ENCODE peak calls at places on chromosome 10, in eight cellular contexts. Z is COR-L47; A is stimulated activated CD8-positive, alpha-beta memory T cell treated with anti-CD3 and anti-CD28 coated beads, Interleukin-7, amount 100 ng/mL, for 4 hours; C is T-helper 22 cell; Y is T-helper 17 cell; W is GM03348; J is naive thymus-derived CD8-positive, alpha-beta T cell; I is nephron progenitor cell. F is an unnamed sample.

GRCh38 chr10:108358912-108359311 is 1194.4 kb upstream of the SORCS1 start:
- DNase-seq in Y (no peak), A (no peak), J (no peak), I (no peak), W (peak), C (no peak), Z (no peak), F (peak)

GRCh38 chr10:110664483-110665420 is 20.6 kb downstream of the RBM20 start:
- DNase-seq in I (no peak), J (no peak), C (no peak), Y (no peak), Z (no peak), A (no peak), W (peak), F (peak)

GRCh38 chr10:112382539-112383235 is 8.8 kb downstream of the ACSL5 start:
- DNase-seq in A (no peak), Z (no peak), Y (no peak), C (no peak), J (no peak), W (no peak), I (no peak), F (no peak)

GRCh38 chr10:45000764-45001381 is at the start of gene ZNF22:
- DNase-seq in C (peak), Y (peak), J (peak), A (peak), I (peak), Z (peak), W (peak), F (peak)

GRCh38 chr10:93267521-93267920 is 193.8 kb downstream of the CYP26A1 start:
- DNase-seq in J (no peak), Z (no peak), A (no peak), W (no peak), Y (no peak), C (no peak), I (no peak), F (no peak)

GRCh38 chr10:43396061-43396927 is 12.7 kb downstream of the HNRNPF start:
- DNase-seq in Z (peak), A (peak), C (peak), I (peak), J (peak), W (peak), Y (peak), F (peak)

GRCh38 chr10:69351589-69351988 is 65.1 kb downstream of the TACR2 start:
- DNase-seq in C (no peak), Y (no peak), W (no peak), J (no peak), A (no peak), I (no peak), Z (no peak), F (no peak)

GRCh38 chr10:88028072-88028471 is 164.6 kb downstream of the PTEN start:
- DNase-seq in Y (no peak), W (no peak), J (no peak), A (no peak), I (no peak), Z (no peak), C (no peak), F (no peak)

GRCh38 chr10:85003083-85003482 is 674.7 kb downstream of the CCSER2 start:
- DNase-seq in C (no peak), A (no peak), J (no peak), W (no peak), Z (no peak), Y (no peak), I (no peak), F (no peak)